ENCODE peak calls at places on chromosomes 5 and 9, in eight cellular contexts. One of them, this sample, is unnamed.

GRCh38 chr9:75169623-75170022 is 81.3 kb downstream of the OSTF1 start:
- DNase-seq in hypothalamus: no peak
- DNase-seq in H9: no peak
- DNase-seq in tibial nerve: no peak
- DNase-seq in RWPE1: peak
- DNase-seq in memory B cell: no peak
- DNase-seq in iris pigment epithelial cell: peak
- DNase-seq in SK-N-MC: no peak
- DNase-seq in this sample: no peak

GRCh38 chr5:139839918-139840317 is 44.3 kb downstream of the PSD2 start:
- DNase-seq in hypothalamus: no peak
- DNase-seq in H9: no peak
- DNase-seq in tibial nerve: no peak
- DNase-seq in RWPE1: no peak
- DNase-seq in memory B cell: no peak
- DNase-seq in iris pigment epithelial cell: no peak
- DNase-seq in SK-N-MC: no peak
- DNase-seq in this sample: no peak

GRCh38 chr5:146447734-146448380 is 724 bp downstream of the TCERG1 start:
- DNase-seq in hypothalamus: no peak
- DNase-seq in H9: no peak
- DNase-seq in tibial nerve: no peak
- DNase-seq in RWPE1: peak
- DNase-seq in memory B cell: no peak
- DNase-seq in iris pigment epithelial cell: peak
- DNase-seq in SK-N-MC: no peak
- DNase-seq in this sample: no peak

GRCh38 chr9:128286435-128286834 is 10.4 kb downstream of the SWI5 start:
- DNase-seq in hypothalamus: peak
- DNase-seq in H9: no peak
- DNase-seq in tibial nerve: no peak
- DNase-seq in RWPE1: no peak
- DNase-seq in memory B cell: no peak
- DNase-seq in iris pigment epithelial cell: peak
- DNase-seq in SK-N-MC: no peak
- DNase-seq in this sample: no peak

GRCh38 chr5:91301459-91301858 is 81.7 kb downstream of the ARRDC3 start:
- DNase-seq in hypothalamus: no peak
- DNase-seq in H9: no peak
- DNase-seq in tibial nerve: no peak
- DNase-seq in RWPE1: peak
- DNase-seq in memory B cell: no peak
- DNase-seq in iris pigment epithelial cell: peak
- DNase-seq in SK-N-MC: no peak
- DNase-seq in this sample: no peak

GRCh38 chr5:43631182-43631910 is 28.4 kb downstream of the NNT start:
- DNase-seq in hypothalamus: no peak
- DNase-seq in H9: peak
- DNase-seq in tibial nerve: peak
- DNase-seq in RWPE1: peak
- DNase-seq in memory B cell: peak
- DNase-seq in iris pigment epithelial cell: peak
- DNase-seq in SK-N-MC: peak
- DNase-seq in this sample: peak

GRCh38 chr5:37803487-37803886 is 36.4 kb downstream of the GDNF start:
- DNase-seq in hypothalamus: no peak
- DNase-seq in H9: no peak
- DNase-seq in tibial nerve: no peak
- DNase-seq in RWPE1: no peak
- DNase-seq in memory B cell: no peak
- DNase-seq in iris pigment epithelial cell: no peak
- DNase-seq in SK-N-MC: no peak
- DNase-seq in this sample: no peak

GRCh38 chr5:145341842-145342241 is 493.3 kb downstream of the PRELID2 start:
- DNase-seq in hypothalamus: no peak
- DNase-seq in H9: no peak
- DNase-seq in tibial nerve: no peak
- DNase-seq in RWPE1: no peak
- DNase-seq in memory B cell: no peak
- DNase-seq in iris pigment epithelial cell: peak
- DNase-seq in SK-N-MC: no peak
- DNase-seq in this sample: no peak

GRCh38 chr9:95494416-95495371 is 22.1 kb downstream of the PTCH1 start:
- DNase-seq in hypothalamus: peak
- DNase-seq in H9: peak
- DNase-seq in tibial nerve: no peak
- DNase-seq in RWPE1: peak
- DNase-seq in memory B cell: peak
- DNase-seq in iris pigment epithelial cell: peak
- DNase-seq in SK-N-MC: no peak
- DNase-seq in this sample: no peak

GRCh38 chr5:135345945-135346731 is 52.9 kb downstream of the MACROH2A1 start:
- DNase-seq in hypothalamus: no peak
- DNase-seq in H9: no peak
- DNase-seq in tibial nerve: no peak
- DNase-seq in RWPE1: no peak
- DNase-seq in memory B cell: no peak
- DNase-seq in iris pigment epithelial cell: no peak
- DNase-seq in SK-N-MC: no peak
- DNase-seq in this sample: no peak

GRCh38 chr5:113043491-113043931 is 66.9 kb downstream of the DCP2 start:
- DNase-seq in hypothalamus: peak
- DNase-seq in H9: peak
- DNase-seq in tibial nerve: no peak
- DNase-seq in RWPE1: peak
- DNase-seq in memory B cell: no peak
- DNase-seq in iris pigment epithelial cell: no peak
- DNase-seq in SK-N-MC: no peak
- DNase-seq in this sample: no peak

GRCh38 chr9:36985769-36986547 is 48.1 kb downstream of the PAX5 start:
- DNase-seq in hypothalamus: no peak
- DNase-seq in H9: peak
- DNase-seq in tibial nerve: no peak
- DNase-seq in RWPE1: no peak
- DNase-seq in memory B cell: no peak
- DNase-seq in iris pigment epithelial cell: no peak
- DNase-seq in SK-N-MC: no peak
- DNase-seq in this sample: no peak